ENCODE peak calls at places on chromosome 3, in nine cellular contexts. R, H, J, M, K, O, Q, Z and L are unnamed samples.

GRCh38 chr3:142904639-142905441 is 16.0 kb upstream of the PCOLCE2 start:
- DNase-seq in R (peak; percentile 23), Q (peak; percentile 72), O (peak; percentile 9), J (peak; percentile 38), M (no peak), H (peak; percentile 66), Z (no peak), K (no peak), L (peak; percentile 32)

GRCh38 chr3:114758828-114759709 is 388.0 kb downstream of the ZBTB20 start:
- DNase-seq in H (no peak), K (no peak), Z (no peak), M (peak; percentile 26), R (peak; percentile 82), Q (peak; percentile 3), O (no peak), J (peak; percentile 42), L (peak; percentile 83)

GRCh38 chr3:170324962-170325361 is 32.6 kb upstream of the SKIL start:
- DNase-seq in Z (no peak), H (no peak), R (no peak), J (no peak), O (no peak), Q (no peak), M (no peak), K (no peak), L (no peak)

GRCh38 chr3:123547881-123548534 is 36.8 kb downstream of the HACD2 start:
- DNase-seq in Z (no peak), R (peak; percentile 73), O (no peak), K (no peak), H (no peak), J (no peak), Q (no peak), M (no peak), L (peak; percentile 80)

GRCh38 chr3:178618197-178618596 is 82.0 kb downstream of the KCNMB2 start:
- DNase-seq in O (no peak), Z (no peak), R (peak; percentile 16), H (no peak), K (no peak), Q (peak; percentile 6), M (no peak), J (peak; percentile 34), L (peak; percentile 27)

GRCh38 chr3:149744630-149745029 is 7.7 kb downstream of the COMMD2 start:
- DNase-seq in O (no peak), H (no peak), Z (no peak), Q (no peak), K (no peak), R (no peak), M (no peak), J (no peak), L (no peak)

GRCh38 chr3:123872621-123873020 is 11.5 kb downstream of the MYLK start:
- DNase-seq in K (no peak), Q (no peak), H (no peak), R (no peak), J (no peak), M (no peak), Z (no peak), O (no peak), L (no peak)

GRCh38 chr3:100073555-100074307 is 40.6 kb downstream of the FILIP1L start:
- DNase-seq in Z (no peak), Q (peak; percentile 87), K (peak; percentile 4), M (peak; percentile 95), J (peak; percentile 91), H (no peak), R (peak; percentile 61), O (peak; percentile 51), L (peak; percentile 64)

GRCh38 chr3:68972358-68972979 is 40.1 kb upstream of the TAFA4 start:
- DNase-seq in J (peak; percentile 57), M (no peak), Q (peak; percentile 68), R (peak; percentile 71), H (peak; percentile 84), Z (peak; percentile 38), O (peak; percentile 10), K (no peak), L (peak; percentile 75)

GRCh38 chr3:152243301-152243711 is 25.4 kb upstream of the MBNL1 start:
- DNase-seq in Q (no peak), K (peak; percentile 52), J (no peak), Z (no peak), R (no peak), H (no peak), O (peak; percentile 87), M (no peak), L (no peak)

GRCh38 chr3:186360779-186361178 is 1.3 kb downstream of the DGKG start:
- DNase-seq in Z (no peak), M (no peak), J (no peak), R (no peak), Q (peak; percentile 69), O (no peak), K (no peak), H (no peak), L (no peak)

GRCh38 chr3:17478673-17479072 is 263.8 kb downstream of the TBC1D5 start:
- DNase-seq in K (no peak), O (no peak), Z (no peak), H (no peak), M (peak; percentile 60), R (peak; percentile 67), Q (no peak), J (peak; percentile 55), L (peak; percentile 73)

GRCh38 chr3:153438275-153438674 is 276.2 kb downstream of the RAP2B start:
- DNase-seq in K (no peak), O (no peak), M (no peak), R (no peak), J (no peak), Q (no peak), Z (no peak), H (no peak), L (no peak)